ENCODE peak calls at places on chromosome 7, in four cellular contexts. G is pancreas, O is MM.1S, Y is body of pancreas. S is an unnamed sample. For H3K4me1, the result is how much of the 10 kb centered on the place peaks cover.

GRCh38 chr7:149355390-149356048 is 93.5 kb downstream of the ZNF783 start:
- DNase-seq in G (no peak), O (no peak), Y (no peak), S (no peak)

GRCh38 chr7:139999516-139999915 is 63.2 kb downstream of the PARP12 start:
- DNase-seq in G (no peak), O (no peak), Y (no peak), S (no peak)

GRCh38 chr7:2399848-2400587 is 3.4 kb upstream of the CHST12 start:
- DNase-seq in G (peak), O (peak), Y (peak), S (no peak)

GRCh38 chr7:16318989-16319915 is 102.1 kb downstream of the CRPPA start:
- DNase-seq in G (no peak), O (no peak), Y (no peak), S (no peak)

GRCh38 chr7:110308791-110309190 is 782.1 kb upstream of the LRRN3 start:
- DNase-seq in G (no peak), O (no peak), Y (no peak), S (no peak)

GRCh38 chr7:78197447-78197846 is 398.9 kb downstream of the PHTF2 start:
- DNase-seq in G (no peak), O (no peak), Y (no peak), S (no peak)

GRCh38 chr7:31061185-31061584 is 9.1 kb downstream of the ADCYAP1R1 start:
- DNase-seq in G (no peak), O (no peak), Y (no peak), S (no peak)

GRCh38 chr7:102874166-102874829 is 38.5 kb upstream of the LRRC17 start:
- DNase-seq in G (no peak), O (no peak), Y (no peak), S (no peak)

GRCh38 chr7:96786261-96786997 is 76.8 kb upstream of the SEM1 start:
- DNase-seq in G (no peak), O (no peak), Y (no peak), S (no peak)

GRCh38 chr7:23205861-23206510 is 24.1 kb downstream of the NUP42 start:
- DNase-seq in G (no peak), O (no peak), Y (no peak), S (peak)

GRCh38 chr7:83947260-83947659 is 247.3 kb downstream of the SEMA3A start:
- DNase-seq in G (no peak), O (no peak), Y (no peak), S (peak)

GRCh38 chr7:63067897-63068585 is 930.6 kb upstream of the ZNF722 start:
- DNase-seq in G (no peak), O (peak), Y (peak), S (no peak)

GRCh38 chr7:138116156-138116555 is 39.9 kb downstream of the AKR1D1 start:
- DNase-seq in G (no peak), O (no peak), Y (no peak), S (no peak)

GRCh38 chr7:69762821-69763352 is 164.6 kb downstream of the AUTS2 start:
- DNase-seq in G (no peak), O (no peak), Y (no peak), S (no peak)

GRCh38 chr7:95245828-95246227 is 78.5 kb downstream of the PON1 start:
- DNase-seq in G (no peak), O (no peak), Y (no peak), S (no peak)

GRCh38 chr7:42218248-42218647 is 18.8 kb downstream of the GLI3 start:
- DNase-seq in G (no peak), O (no peak), Y (no peak), S (no peak)

GRCh38 chr7:16850772-16851466 is 30.9 kb downstream of the AGR3 start:
- DNase-seq in G (no peak), O (no peak), Y (no peak), S (no peak)

GRCh38 chr7:46569117-46569433 is 648.0 kb upstream of the IGFBP3 start:
- DNase-seq in G (no peak), O (no peak), Y (no peak), S (no peak)

GRCh38 chr7:36002900-36003299 is 150.2 kb upstream of the EEPD1 start:
- DNase-seq in G (no peak), O (no peak), Y (no peak), S (no peak)

GRCh38 chr7:2830609-2831376 is 13.3 kb downstream of the GNA12 start:
- DNase-seq in G (no peak), O (no peak), Y (no peak), S (no peak)

GRCh38 chr7:132476541-132476940 is 99.7 kb downstream of the PLXNA4 start:
- DNase-seq in G (no peak), O (no peak), Y (no peak), S (no peak)

GRCh38 chr7:123528265-123528664 is 6.1 kb downstream of the IQUB start:
- DNase-seq in G (no peak), O (no peak), Y (no peak), S (no peak)

GRCh38 chr7:70484255-70484654 is 647.7 kb upstream of the GALNT17 start:
- DNase-seq in G (no peak), O (no peak), Y (no peak), S (no peak)

GRCh38 chr7:72038022-72038732 is 374.0 kb downstream of the CALN1 start:
- DNase-seq in G (no peak), O (no peak), Y (no peak), S (no peak)

GRCh38 chr7:126790763-126791162 is 462.0 kb downstream of the GRM8 start:
- DNase-seq in G (no peak), O (no peak), Y (no peak), S (no peak)

GRCh38 chr7:32611201-32611691 is 116.0 kb downstream of the AVL9 start:
- DNase-seq in G (no peak), O (no peak), Y (no peak), S (no peak)

GRCh38 chr7:104252409-104253134 is 44.8 kb upstream of the ORC5 start:
- DNase-seq in G (no peak), O (no peak), Y (no peak), S (no peak)

GRCh38 chr7:121544199-121544598 is 148.1 kb upstream of the FAM3C start:
- DNase-seq in G (no peak), O (no peak), Y (no peak), S (no peak)

GRCh38 chr7:391961-392524 is 102.1 kb downstream of the FOXL3 start:
- DNase-seq in G (peak), O (no peak), Y (no peak), S (no peak)

GRCh38 chr7:42858570-42858969 is 53.3 kb downstream of the C7orf25 start:
- DNase-seq in G (no peak), O (no peak), Y (no peak), S (no peak)

GRCh38 chr7:136912339-136912738 is 43.9 kb downstream of the CHRM2 start:
- DNase-seq in G (no peak), O (no peak), Y (no peak), S (no peak)

GRCh38 chr7:99694912-99695304 is 15.1 kb upstream of the CYP3A5 start:
- DNase-seq in G (no peak), O (no peak), Y (no peak), S (no peak)

GRCh38 chr7:100367676-100368613 is 5.3 kb upstream of the PILRA start:
- DNase-seq in G (no peak), O (no peak), Y (peak), S (no peak)

GRCh38 chr7:155291729-155292128 is 5.9 kb upstream of the INSIG1 start:
- DNase-seq in G (no peak), O (no peak), Y (no peak), S (no peak)

GRCh38 chr7:130349911-130350782 is 5.5 kb downstream of the CPA5 start:
- DNase-seq in G (no peak), O (no peak), Y (no peak), S (no peak)
- H3K4me3 ChIP-seq in G (no peak), O (no peak), Y (no peak), S (no peak)

DNA sequence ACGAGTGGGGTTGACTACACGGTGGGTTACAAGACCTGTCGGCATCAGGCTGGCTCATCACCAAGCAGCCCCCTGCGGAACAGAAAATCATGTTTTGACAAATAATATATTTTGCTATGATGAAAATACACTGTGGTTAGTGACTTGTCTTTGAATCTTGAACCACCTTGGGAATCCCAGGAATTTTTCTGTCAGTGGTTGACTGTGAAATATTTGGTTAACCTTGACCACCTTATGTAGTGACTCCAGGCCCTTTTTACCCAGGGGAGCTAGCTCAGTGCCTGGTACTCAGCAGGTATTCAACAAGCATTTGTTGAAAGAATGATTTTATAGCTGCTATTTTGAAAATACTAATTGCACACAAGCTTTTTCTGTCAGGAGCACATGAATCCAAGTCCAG is 406.0 kb downstream of the PHF14 start:
- DNase-seq in G (no peak), O (no peak), Y (no peak), S (no peak)
- H3K4me1 ChIP-seq in G (under half), O (under half), Y (under half), S (under half)

GRCh38 chr7:80637911-80638765 is at the start of gene CD36:
- DNase-seq in G (no peak), O (no peak), Y (no peak), S (no peak)
- H3K4me3 ChIP-seq in G (no peak), O (no peak), Y (no peak), S (no peak)

DNA sequence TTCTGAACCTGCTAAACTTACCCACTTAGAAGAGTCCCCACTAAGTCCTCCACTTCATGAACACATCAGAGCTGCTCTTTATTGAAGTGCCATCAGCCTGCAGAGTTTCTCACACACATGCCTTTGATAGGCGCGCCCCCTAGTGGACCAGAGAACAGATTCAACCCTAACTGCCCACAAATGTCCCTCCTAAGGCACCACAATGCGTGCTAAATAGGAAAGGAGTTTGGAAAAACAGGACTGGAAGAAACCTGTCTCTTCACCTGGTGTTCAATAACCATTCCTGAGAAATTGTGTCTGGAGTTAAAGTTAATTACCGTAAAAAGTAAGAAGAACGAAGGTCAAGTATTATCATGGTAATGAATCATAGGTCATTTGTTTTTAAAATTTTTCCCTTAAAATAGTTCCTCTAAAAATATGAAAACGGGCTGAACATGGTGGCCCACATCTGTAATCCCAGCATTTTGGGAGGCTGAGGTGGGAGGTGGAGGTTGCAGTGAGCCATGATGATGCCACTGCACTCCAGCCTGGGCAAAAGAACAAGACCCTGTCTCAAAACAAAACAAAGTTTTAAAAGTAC is 249.7 kb downstream of the ELMO1 start:
- DNase-seq in G (peak), O (peak), Y (peak), S (peak)
- H3K4me1 ChIP-seq in G (under half), O (under half), Y (under half), S (under half)

GRCh38 chr7:151410405-151411390 is 860 bp upstream of the WDR86 start:
- DNase-seq in G (peak), O (no peak), Y (no peak), S (no peak)

GRCh38 chr7:151408498-151408838 is 1.4 kb downstream of the WDR86 start:
- DNase-seq in G (no peak), O (no peak), Y (no peak), S (no peak)

GRCh38 chr7:151409555-151410404 is at the start of gene WDR86:
- DNase-seq in G (peak), O (no peak), Y (no peak), S (no peak)

GRCh38 chr7:151406886-151407583 is 2.8 kb downstream of the WDR86 start:
- DNase-seq in G (no peak), O (no peak), Y (no peak), S (no peak)

DNA sequence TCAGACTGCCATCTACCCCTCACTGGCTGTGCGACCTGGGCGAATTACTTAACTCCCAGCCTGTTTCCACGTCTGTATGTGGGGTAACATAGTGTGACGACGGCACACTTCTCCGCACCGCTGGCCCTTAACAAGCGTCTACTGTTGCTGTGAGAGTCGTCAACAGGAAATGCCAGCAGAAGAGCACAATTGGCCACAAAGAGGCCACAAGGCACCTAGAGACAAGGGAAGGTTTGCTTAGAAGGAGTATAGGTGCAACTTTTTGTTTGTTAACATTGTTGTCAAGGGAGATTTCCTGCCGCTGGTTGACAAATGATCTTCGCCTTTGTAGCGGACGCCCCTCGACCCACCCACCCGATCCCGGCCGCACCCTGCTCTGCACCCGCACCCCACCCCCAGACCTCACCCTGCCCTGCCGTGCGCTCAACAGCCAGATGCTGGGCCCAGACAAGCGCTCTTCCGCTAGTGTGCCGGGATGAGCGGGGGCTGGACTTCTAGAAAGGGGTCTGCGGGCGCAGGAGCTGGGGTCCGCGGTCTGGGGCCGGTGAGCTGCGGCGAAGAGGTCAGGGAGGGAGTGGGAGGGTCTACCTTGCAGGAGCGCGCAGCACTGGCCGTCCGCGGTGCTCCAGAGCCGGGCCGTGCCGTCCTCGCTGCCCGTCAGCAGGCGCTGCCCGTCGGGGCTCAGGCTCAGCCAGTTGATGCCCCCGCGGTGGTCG is 841 bp downstream of the WDR86 start:
- DNase-seq in G (no peak), O (peak), Y (peak), S (peak)
- H3K4me3 ChIP-seq in G (peak), O (no peak), Y (no peak), S (no peak)

GRCh38 chr7:37284805-37285211 is 163.9 kb downstream of the ELMO1 start:
- DNase-seq in G (peak), O (peak), Y (peak), S (peak)
- H3K4me1 ChIP-seq in G (under half), O (under half), Y (under half), S (under half)